ENCODE peak calls at places on chromosomes 4 and X, in four cellular contexts. One of them, this sample, is unnamed.

GRCh38 chrX:121457096-121457495 is 409.7 kb downstream of the GLUD2 start:
- DNase-seq in HepG2: no peak
- DNase-seq in GM12878: no peak
- DNase-seq in SK-N-SH: no peak
- DNase-seq in this sample: no peak

GRCh38 chrX:63746278-63746677 is 38.7 kb downstream of the ARHGEF9 start:
- DNase-seq in HepG2: no peak
- DNase-seq in GM12878: no peak
- DNase-seq in SK-N-SH: no peak
- DNase-seq in this sample: no peak

GRCh38 chrX:123625477-123625876 is 107.4 kb downstream of the THOC2 start:
- DNase-seq in HepG2: no peak
- DNase-seq in GM12878: no peak
- DNase-seq in SK-N-SH: no peak
- DNase-seq in this sample: no peak

GRCh38 chr4:48047421-48047844 is 30.9 kb downstream of the NIPAL1 start:
- DNase-seq in HepG2: no peak
- DNase-seq in GM12878: peak; percentile 84
- DNase-seq in SK-N-SH: no peak
- DNase-seq in this sample: no peak

GRCh38 chrX:113033966-113034680 is 193.5 kb upstream of the AMOT start:
- DNase-seq in HepG2: no peak
- DNase-seq in GM12878: no peak
- DNase-seq in SK-N-SH: no peak
- DNase-seq in this sample: no peak

GRCh38 chr4:42655921-42656735 is 777 bp downstream of the ATP8A1 start:
- DNase-seq in HepG2: peak; percentile 1
- DNase-seq in GM12878: no peak
- DNase-seq in SK-N-SH: peak; percentile 69
- DNase-seq in this sample: no peak

GRCh38 chr4:139913398-139913990 is 240.5 kb downstream of the MAML3 start:
- DNase-seq in HepG2: peak; percentile 44
- DNase-seq in GM12878: no peak
- DNase-seq in SK-N-SH: no peak
- DNase-seq in this sample: no peak

GRCh38 chr4:6480532-6481088 is 8.2 kb upstream of the PPP2R2C start:
- DNase-seq in HepG2: no peak
- DNase-seq in GM12878: no peak
- DNase-seq in SK-N-SH: no peak
- DNase-seq in this sample: no peak

GRCh38 chr4:43296946-43297528 is 404.5 kb downstream of the GRXCR1 start:
- DNase-seq in HepG2: no peak
- DNase-seq in GM12878: no peak
- DNase-seq in SK-N-SH: no peak
- DNase-seq in this sample: no peak

GRCh38 chrX:21990812-21991211 is 41.3 kb upstream of the PHEX start:
- DNase-seq in HepG2: no peak
- DNase-seq in GM12878: no peak
- DNase-seq in SK-N-SH: no peak
- DNase-seq in this sample: no peak

GRCh38 chrX:66731398-66731797 is 92.5 kb upstream of the EDA2R start:
- DNase-seq in HepG2: peak; percentile 12
- DNase-seq in GM12878: peak; percentile 3
- DNase-seq in SK-N-SH: peak; percentile 16
- DNase-seq in this sample: peak; percentile 14

GRCh38 chr4:101660607-101661006 is 129.9 kb upstream of the BANK1 start:
- DNase-seq in HepG2: no peak
- DNase-seq in GM12878: no peak
- DNase-seq in SK-N-SH: no peak
- DNase-seq in this sample: no peak

GRCh38 chrX:8738588-8739189 is 6.8 kb upstream of the ANOS1 start:
- DNase-seq in HepG2: peak; percentile 11
- DNase-seq in GM12878: no peak
- DNase-seq in SK-N-SH: peak; percentile 37
- DNase-seq in this sample: peak; percentile 8

GRCh38 chr4:162911349-162911748 is 255.3 kb downstream of the NAF1 start:
- DNase-seq in HepG2: no peak
- DNase-seq in GM12878: no peak
- DNase-seq in SK-N-SH: no peak
- DNase-seq in this sample: no peak

GRCh38 chr4:184288451-184289178 is 70.9 kb upstream of the ENPP6 start:
- DNase-seq in HepG2: no peak
- DNase-seq in GM12878: peak; percentile 91
- DNase-seq in SK-N-SH: no peak
- DNase-seq in this sample: no peak

GRCh38 chr4:186161138-186161537 is 30.2 kb upstream of the CYP4V2 start:
- DNase-seq in HepG2: no peak
- DNase-seq in GM12878: peak; percentile 63
- DNase-seq in SK-N-SH: no peak
- DNase-seq in this sample: no peak

GRCh38 chr4:158796370-158797140 is 27.7 kb downstream of the FNIP2 start:
- DNase-seq in HepG2: no peak
- DNase-seq in GM12878: no peak
- DNase-seq in SK-N-SH: no peak
- DNase-seq in this sample: no peak

GRCh38 chr4:123554819-123555499 is 158.4 kb downstream of the SPRY1 start:
- DNase-seq in HepG2: no peak
- DNase-seq in GM12878: no peak
- DNase-seq in SK-N-SH: no peak
- DNase-seq in this sample: no peak

GRCh38 chrX:19535481-19535880 is 20.2 kb upstream of the MAP3K15 start:
- DNase-seq in HepG2: peak; percentile 6
- DNase-seq in GM12878: no peak
- DNase-seq in SK-N-SH: peak; percentile 49
- DNase-seq in this sample: no peak

GRCh38 chrX:74195605-74196004 is 108.4 kb upstream of the ZCCHC13 start:
- DNase-seq in HepG2: no peak
- DNase-seq in GM12878: no peak
- DNase-seq in SK-N-SH: no peak
- DNase-seq in this sample: no peak

DNA sequence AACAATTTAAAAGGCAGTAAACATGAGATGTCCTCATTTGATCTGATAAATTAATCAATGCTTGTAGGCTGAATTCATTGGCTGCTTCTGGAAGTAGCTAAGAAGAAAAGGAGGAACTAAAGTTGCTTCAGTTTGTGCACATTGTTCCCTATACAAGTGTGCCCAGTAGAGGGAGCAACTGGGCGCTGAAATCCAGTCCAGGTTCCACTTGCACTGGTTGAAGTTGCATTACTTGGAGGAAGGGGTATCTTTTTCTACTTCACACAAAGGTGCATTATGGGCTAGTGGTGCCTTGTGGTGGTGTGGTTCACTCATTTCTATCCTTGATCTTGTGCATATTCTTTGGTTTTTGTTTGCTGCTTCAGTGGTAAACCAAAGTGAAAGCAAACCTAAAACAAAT is 67.9 kb upstream of the SOX3 start:
- DNase-seq in HepG2: peak; percentile 7
- DNase-seq in GM12878: peak; percentile 3
- DNase-seq in SK-N-SH: peak; percentile 21
- DNase-seq in this sample: peak; percentile 14
- TF ChIP-seq MXI1 in HepG2: no peak
- TF ChIP-seq MXI1 in GM12878: no peak
- TF ChIP-seq MXI1 in SK-N-SH: no peak
- TF ChIP-seq MXI1 in this sample: no peak

GRCh38 chrX:68823413-68824151 is 5.2 kb upstream of the EFNB1 start:
- DNase-seq in HepG2: no peak
- DNase-seq in GM12878: no peak
- DNase-seq in SK-N-SH: no peak
- DNase-seq in this sample: no peak
- TF ChIP-seq FOXM1 in HepG2: no peak
- TF ChIP-seq FOXM1 in GM12878: no peak
- TF ChIP-seq FOXM1 in SK-N-SH: no peak
- TF ChIP-seq FOXM1 in this sample: no peak

GRCh38 chr4:173538148-173538902 is 8.3 kb upstream of the HAND2 start:
- DNase-seq in HepG2: no peak
- DNase-seq in GM12878: no peak
- DNase-seq in SK-N-SH: peak; percentile 68
- DNase-seq in this sample: no peak
- TF ChIP-seq MXI1 in HepG2: no peak
- TF ChIP-seq MXI1 in GM12878: no peak
- TF ChIP-seq MXI1 in SK-N-SH: no peak
- TF ChIP-seq MXI1 in this sample: no peak

DNA sequence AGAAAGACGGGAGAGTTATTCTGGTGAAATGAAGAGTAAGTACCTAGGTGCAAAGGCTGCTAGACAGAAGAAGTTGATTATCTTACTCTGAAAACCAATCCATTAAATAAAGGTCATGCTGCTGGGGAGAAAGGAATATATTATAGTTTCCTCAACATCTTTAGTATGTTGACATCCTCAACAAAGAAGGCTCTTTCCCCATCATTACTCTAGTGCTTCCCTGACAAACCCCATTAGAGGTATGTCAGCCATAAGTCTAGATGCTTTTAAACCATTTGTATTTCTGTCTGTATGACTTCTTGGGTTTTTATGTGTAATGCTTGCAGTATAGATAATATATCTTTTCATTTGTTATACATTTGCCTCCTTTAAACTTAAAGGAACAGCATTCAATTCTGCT is 75.9 kb downstream of the ADGRL3 start:
- DNase-seq in HepG2: no peak
- DNase-seq in GM12878: no peak
- DNase-seq in SK-N-SH: no peak
- DNase-seq in this sample: no peak
- TF ChIP-seq FOXM1 in HepG2: no peak
- TF ChIP-seq FOXM1 in GM12878: no peak
- TF ChIP-seq FOXM1 in SK-N-SH: no peak
- TF ChIP-seq FOXM1 in this sample: no peak

GRCh38 chrX:38847903-38848230 is 46.6 kb downstream of the MID1IP1 start:
- DNase-seq in HepG2: no peak
- DNase-seq in GM12878: no peak
- DNase-seq in SK-N-SH: no peak
- DNase-seq in this sample: no peak

GRCh38 chrX:38841766-38842165 is 40.5 kb downstream of the MID1IP1 start:
- DNase-seq in HepG2: no peak
- DNase-seq in GM12878: no peak
- DNase-seq in SK-N-SH: no peak
- DNase-seq in this sample: peak; percentile 14

GRCh38 chrX:38839944-38840343 is 38.7 kb downstream of the MID1IP1 start:
- DNase-seq in HepG2: no peak
- DNase-seq in GM12878: no peak
- DNase-seq in SK-N-SH: no peak
- DNase-seq in this sample: no peak

GRCh38 chrX:38847206-38847902 is 46.1 kb downstream of the MID1IP1 start:
- DNase-seq in HepG2: no peak
- DNase-seq in GM12878: no peak
- DNase-seq in SK-N-SH: no peak
- DNase-seq in this sample: no peak

DNA sequence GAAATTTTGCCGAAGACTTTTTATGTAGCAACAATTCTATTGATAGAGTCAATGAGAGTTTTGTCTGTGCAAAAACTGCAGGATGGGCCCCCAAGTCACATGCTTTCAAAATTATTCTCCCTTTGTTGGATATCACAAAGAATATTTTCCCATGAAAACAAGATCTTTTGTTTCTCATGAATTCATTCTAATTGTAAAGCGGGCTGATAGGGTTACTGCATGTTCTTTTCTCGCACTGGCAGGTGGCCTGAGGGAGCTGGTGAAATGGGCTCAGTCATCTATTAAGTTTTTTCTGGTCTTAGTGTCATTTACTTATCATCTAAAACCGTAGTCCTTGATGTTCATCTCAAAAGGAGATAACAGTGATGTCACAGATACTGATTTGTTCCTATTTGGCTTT is 44.2 kb downstream of the MID1IP1 start:
- DNase-seq in HepG2: no peak
- DNase-seq in GM12878: no peak
- DNase-seq in SK-N-SH: no peak
- DNase-seq in this sample: no peak
- TF ChIP-seq MXI1 in HepG2: no peak
- TF ChIP-seq MXI1 in GM12878: no peak
- TF ChIP-seq MXI1 in SK-N-SH: no peak
- TF ChIP-seq MXI1 in this sample: no peak

DNA sequence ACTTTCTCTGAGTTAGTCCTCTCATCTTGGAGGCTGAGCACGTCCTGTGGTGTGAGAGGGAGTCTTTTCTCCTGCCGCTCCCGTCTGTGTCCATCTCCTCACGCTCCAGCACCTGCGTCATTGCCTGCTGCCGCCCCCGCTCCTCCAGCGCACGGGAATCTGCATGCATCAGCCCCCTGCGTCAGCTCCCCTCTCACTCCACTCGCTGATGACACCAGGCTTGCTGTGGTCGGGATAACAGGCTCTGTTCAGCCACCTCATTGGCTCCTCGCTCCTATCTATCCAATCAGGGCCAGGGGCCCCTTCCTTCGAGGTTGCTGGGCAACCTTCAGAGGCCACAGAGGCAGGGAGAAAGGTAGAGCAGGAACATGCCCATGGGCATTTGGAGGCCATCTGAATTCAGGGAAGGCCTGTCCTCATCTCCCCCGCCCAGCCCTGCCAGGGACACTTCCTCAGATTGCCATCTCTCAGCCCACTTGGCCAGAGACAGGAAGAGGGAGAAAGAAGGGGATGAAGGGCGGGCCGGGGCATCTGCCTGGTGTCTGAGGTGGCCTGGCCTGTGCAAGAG is 9.3 kb downstream of the ZNF185 start:
- DNase-seq in HepG2: no peak
- DNase-seq in GM12878: no peak
- DNase-seq in SK-N-SH: peak; percentile 81
- DNase-seq in this sample: peak; percentile 49
- TF ChIP-seq FOXM1 in HepG2: no peak
- TF ChIP-seq FOXM1 in GM12878: no peak
- TF ChIP-seq FOXM1 in SK-N-SH: no peak
- TF ChIP-seq FOXM1 in this sample: no peak

GRCh38 chrX:115560978-115561604 is at the start of gene PLS3:
- DNase-seq in HepG2: peak; percentile 77
- DNase-seq in GM12878: no peak
- DNase-seq in SK-N-SH: peak; percentile 85
- DNase-seq in this sample: no peak
- TF ChIP-seq MXI1 in HepG2: no peak
- TF ChIP-seq MXI1 in GM12878: no peak
- TF ChIP-seq MXI1 in SK-N-SH: no peak
- TF ChIP-seq MXI1 in this sample: no peak

GRCh38 chr4:11424000-11424399 is 4.7 kb downstream of the HS3ST1 start:
- DNase-seq in HepG2: peak; percentile 39
- DNase-seq in GM12878: no peak
- DNase-seq in SK-N-SH: peak; percentile 53
- DNase-seq in this sample: peak; percentile 40
- TF ChIP-seq FOXM1 in HepG2: no peak
- TF ChIP-seq FOXM1 in GM12878: no peak
- TF ChIP-seq FOXM1 in SK-N-SH: no peak
- TF ChIP-seq FOXM1 in this sample: no peak

GRCh38 chr4:25892796-25893195 is 21.2 kb upstream of the SMIM20 start:
- DNase-seq in HepG2: no peak
- DNase-seq in GM12878: no peak
- DNase-seq in SK-N-SH: no peak
- DNase-seq in this sample: no peak
- TF ChIP-seq MXI1 in HepG2: no peak
- TF ChIP-seq MXI1 in GM12878: no peak
- TF ChIP-seq MXI1 in SK-N-SH: no peak
- TF ChIP-seq MXI1 in this sample: no peak

GRCh38 chr4:14379148-14379547 is 623.1 kb upstream of the CPEB2 start:
- DNase-seq in HepG2: no peak
- DNase-seq in GM12878: no peak
- DNase-seq in SK-N-SH: no peak
- DNase-seq in this sample: no peak
- TF ChIP-seq FOXM1 in HepG2: no peak
- TF ChIP-seq FOXM1 in GM12878: no peak
- TF ChIP-seq FOXM1 in SK-N-SH: no peak
- TF ChIP-seq FOXM1 in this sample: no peak

This sample was measured in K562.